ENCODE peak calls at places on chromosome 14, in six cellular contexts. One of them, this sample, is unnamed.

GRCh38 chr14:92877757-92878431 is 45.1 kb upstream of the CHGA start:
- DNase-seq in prostate gland: no peak
- DNase-seq in left ventricle myocardium inferior: peak
- DNase-seq in ovary: peak
- DNase-seq in ascending aorta: no peak
- DNase-seq in heart right ventricle: peak
- DNase-seq in this sample: no peak

GRCh38 chr14:22565391-22565945 is 23.6 kb downstream of the DAD1 start:
- DNase-seq in heart right ventricle: no peak
- DNase-seq in ascending aorta: no peak
- DNase-seq in prostate gland: no peak
- DNase-seq in left ventricle myocardium inferior: no peak
- DNase-seq in ovary: no peak
- DNase-seq in this sample: no peak

GRCh38 chr14:100872241-100872640 is 31.3 kb downstream of the RTL1 start:
- DNase-seq in ovary: no peak
- DNase-seq in heart right ventricle: no peak
- DNase-seq in ascending aorta: no peak
- DNase-seq in prostate gland: no peak
- DNase-seq in left ventricle myocardium inferior: no peak
- DNase-seq in this sample: no peak

GRCh38 chr14:100219126-100219785 is 19.7 kb upstream of the YY1 start:
- DNase-seq in ascending aorta: no peak
- DNase-seq in ovary: no peak
- DNase-seq in left ventricle myocardium inferior: no peak
- DNase-seq in prostate gland: no peak
- DNase-seq in heart right ventricle: no peak
- DNase-seq in this sample: no peak

GRCh38 chr14:60981626-60982455 is 796 bp downstream of the SLC38A6 start:
- DNase-seq in ascending aorta: no peak
- DNase-seq in prostate gland: no peak
- DNase-seq in left ventricle myocardium inferior: no peak
- DNase-seq in heart right ventricle: no peak
- DNase-seq in ovary: no peak
- DNase-seq in this sample: no peak

GRCh38 chr14:61894452-61895077 is 132.3 kb downstream of the SNAPC1 start:
- DNase-seq in heart right ventricle: peak
- DNase-seq in ovary: no peak
- DNase-seq in ascending aorta: no peak
- DNase-seq in prostate gland: peak
- DNase-seq in left ventricle myocardium inferior: peak
- DNase-seq in this sample: peak

GRCh38 chr14:70635971-70636595 is 5.6 kb upstream of the TTC9 start:
- DNase-seq in left ventricle myocardium inferior: no peak
- DNase-seq in ascending aorta: no peak
- DNase-seq in ovary: no peak
- DNase-seq in prostate gland: no peak
- DNase-seq in heart right ventricle: no peak
- DNase-seq in this sample: no peak

GRCh38 chr14:87824261-87824660 is 168.7 kb downstream of the GALC start:
- DNase-seq in prostate gland: no peak
- DNase-seq in left ventricle myocardium inferior: no peak
- DNase-seq in heart right ventricle: no peak
- DNase-seq in ovary: no peak
- DNase-seq in ascending aorta: no peak
- DNase-seq in this sample: no peak

GRCh38 chr14:101230161-101230850 is 326.8 kb upstream of the RTL1 start:
- DNase-seq in left ventricle myocardium inferior: no peak
- DNase-seq in heart right ventricle: no peak
- DNase-seq in ascending aorta: no peak
- DNase-seq in prostate gland: no peak
- DNase-seq in ovary: peak
- DNase-seq in this sample: no peak

GRCh38 chr14:99136401-99136800 is 135.6 kb downstream of the BCL11B start:
- DNase-seq in ovary: no peak
- DNase-seq in ascending aorta: no peak
- DNase-seq in left ventricle myocardium inferior: no peak
- DNase-seq in prostate gland: no peak
- DNase-seq in heart right ventricle: no peak
- DNase-seq in this sample: no peak

GRCh38 chr14:55336161-55336560 is 64.9 kb downstream of the FBXO34 start:
- DNase-seq in ascending aorta: no peak
- DNase-seq in ovary: no peak
- DNase-seq in heart right ventricle: no peak
- DNase-seq in left ventricle myocardium inferior: no peak
- DNase-seq in prostate gland: no peak
- DNase-seq in this sample: no peak

GRCh38 chr14:39739796-39740195 is 307.6 kb upstream of the FBXO33 start:
- DNase-seq in prostate gland: no peak
- DNase-seq in ascending aorta: peak
- DNase-seq in ovary: no peak
- DNase-seq in left ventricle myocardium inferior: peak
- DNase-seq in heart right ventricle: peak
- DNase-seq in this sample: no peak

GRCh38 chr14:75609606-75610476 is 31.4 kb downstream of the FLVCR2 start:
- DNase-seq in ovary: peak
- DNase-seq in heart right ventricle: no peak
- DNase-seq in left ventricle myocardium inferior: no peak
- DNase-seq in ascending aorta: no peak
- DNase-seq in prostate gland: no peak
- DNase-seq in this sample: no peak

GRCh38 chr14:54186821-54187365 is 209.9 kb upstream of the CDKN3 start:
- DNase-seq in ascending aorta: no peak
- DNase-seq in prostate gland: no peak
- DNase-seq in left ventricle myocardium inferior: no peak
- DNase-seq in ovary: no peak
- DNase-seq in heart right ventricle: no peak
- DNase-seq in this sample: no peak

GRCh38 chr14:23414906-23415820 is 7.1 kb upstream of the MYH6 start:
- DNase-seq in left ventricle myocardium inferior: no peak
- DNase-seq in prostate gland: no peak
- DNase-seq in ovary: no peak
- DNase-seq in ascending aorta: no peak
- DNase-seq in heart right ventricle: no peak
- DNase-seq in this sample: no peak

GRCh38 chr14:70254476-70254961 is 65.8 kb upstream of the SLC8A3 start:
- DNase-seq in left ventricle myocardium inferior: no peak
- DNase-seq in ovary: peak
- DNase-seq in heart right ventricle: peak
- DNase-seq in prostate gland: peak
- DNase-seq in ascending aorta: no peak
- DNase-seq in this sample: peak

GRCh38 chr14:91264151-91265150 is 19.9 kb upstream of the GPR68 start:
- DNase-seq in ovary: no peak
- DNase-seq in heart right ventricle: peak
- DNase-seq in left ventricle myocardium inferior: peak
- DNase-seq in ascending aorta: no peak
- DNase-seq in prostate gland: no peak
- DNase-seq in this sample: no peak

GRCh38 chr14:82488473-82488872 is 954.8 kb upstream of the SEL1L start:
- DNase-seq in ascending aorta: no peak
- DNase-seq in left ventricle myocardium inferior: no peak
- DNase-seq in ovary: no peak
- DNase-seq in prostate gland: no peak
- DNase-seq in heart right ventricle: no peak
- DNase-seq in this sample: no peak

GRCh38 chr14:91067186-91067585 is 6.7 kb upstream of the RPS6KA5 start:
- DNase-seq in prostate gland: no peak
- DNase-seq in left ventricle myocardium inferior: no peak
- DNase-seq in heart right ventricle: no peak
- DNase-seq in ascending aorta: no peak
- DNase-seq in ovary: no peak
- DNase-seq in this sample: no peak

GRCh38 chr14:25178255-25178654 is 128.3 kb upstream of the STXBP6 start:
- DNase-seq in heart right ventricle: no peak
- DNase-seq in prostate gland: no peak
- DNase-seq in ovary: no peak
- DNase-seq in ascending aorta: no peak
- DNase-seq in left ventricle myocardium inferior: no peak
- DNase-seq in this sample: no peak

GRCh38 chr14:82694820-82695219 is 1161.2 kb upstream of the SEL1L start:
- DNase-seq in prostate gland: no peak
- DNase-seq in left ventricle myocardium inferior: no peak
- DNase-seq in ovary: no peak
- DNase-seq in ascending aorta: no peak
- DNase-seq in heart right ventricle: no peak
- DNase-seq in this sample: no peak

GRCh38 chr14:71138236-71139057 is 231.2 kb downstream of the PCNX1 start:
- DNase-seq in left ventricle myocardium inferior: no peak
- DNase-seq in ovary: no peak
- DNase-seq in prostate gland: no peak
- DNase-seq in ascending aorta: no peak
- DNase-seq in heart right ventricle: no peak
- DNase-seq in this sample: no peak

GRCh38 chr14:22251090-22251489 is 337.9 kb downstream of the DAD1 start:
- DNase-seq in left ventricle myocardium inferior: no peak
- DNase-seq in heart right ventricle: no peak
- DNase-seq in prostate gland: no peak
- DNase-seq in ascending aorta: no peak
- DNase-seq in ovary: no peak
- DNase-seq in this sample: no peak

GRCh38 chr14:21999400-21999799 is 325.8 kb upstream of the OR4E1 start:
- DNase-seq in ovary: no peak
- DNase-seq in ascending aorta: no peak
- DNase-seq in left ventricle myocardium inferior: no peak
- DNase-seq in prostate gland: no peak
- DNase-seq in heart right ventricle: no peak
- DNase-seq in this sample: no peak

GRCh38 chr14:101121399-101122113 is 218.0 kb upstream of the RTL1 start:
- DNase-seq in left ventricle myocardium inferior: no peak
- DNase-seq in prostate gland: peak
- DNase-seq in heart right ventricle: no peak
- DNase-seq in ovary: no peak
- DNase-seq in ascending aorta: no peak
- DNase-seq in this sample: peak

GRCh38 chr14:70289138-70289537 is 70.3 kb downstream of the COX16 start:
- DNase-seq in ovary: no peak
- DNase-seq in heart right ventricle: no peak
- DNase-seq in prostate gland: no peak
- DNase-seq in left ventricle myocardium inferior: no peak
- DNase-seq in ascending aorta: no peak
- DNase-seq in this sample: no peak

GRCh38 chr14:67957925-67958324 is 138.3 kb downstream of the RAD51B start:
- DNase-seq in heart right ventricle: no peak
- DNase-seq in ovary: no peak
- DNase-seq in left ventricle myocardium inferior: no peak
- DNase-seq in prostate gland: no peak
- DNase-seq in ascending aorta: no peak
- DNase-seq in this sample: no peak
- H3K27ac ChIP-seq in heart right ventricle: no peak
- H3K27ac ChIP-seq in ovary: no peak
- H3K27ac ChIP-seq in left ventricle myocardium inferior: no peak
- H3K27ac ChIP-seq in prostate gland: no peak
- H3K27ac ChIP-seq in ascending aorta: no peak
- H3K27ac ChIP-seq in this sample: no peak

GRCh38 chr14:34693228-34693939 is 21.0 kb downstream of the CFL2 start:
- DNase-seq in heart right ventricle: no peak
- DNase-seq in left ventricle myocardium inferior: peak
- DNase-seq in ascending aorta: no peak
- DNase-seq in ovary: peak
- DNase-seq in prostate gland: no peak
- DNase-seq in this sample: peak
- H3K27ac ChIP-seq in heart right ventricle: no peak
- H3K27ac ChIP-seq in left ventricle myocardium inferior: no peak
- H3K27ac ChIP-seq in ascending aorta: no peak
- H3K27ac ChIP-seq in ovary: no peak
- H3K27ac ChIP-seq in prostate gland: peak
- H3K27ac ChIP-seq in this sample: peak

GRCh38 chr14:103501041-103501870 is 21.4 kb downstream of the CKB start:
- DNase-seq in ovary: no peak
- DNase-seq in left ventricle myocardium inferior: no peak
- DNase-seq in heart right ventricle: no peak
- DNase-seq in ascending aorta: no peak
- DNase-seq in prostate gland: no peak
- DNase-seq in this sample: no peak
- H3K27ac ChIP-seq in ovary: no peak
- H3K27ac ChIP-seq in left ventricle myocardium inferior: peak
- H3K27ac ChIP-seq in heart right ventricle: no peak
- H3K27ac ChIP-seq in ascending aorta: no peak
- H3K27ac ChIP-seq in prostate gland: peak
- H3K27ac ChIP-seq in this sample: peak

DNA sequence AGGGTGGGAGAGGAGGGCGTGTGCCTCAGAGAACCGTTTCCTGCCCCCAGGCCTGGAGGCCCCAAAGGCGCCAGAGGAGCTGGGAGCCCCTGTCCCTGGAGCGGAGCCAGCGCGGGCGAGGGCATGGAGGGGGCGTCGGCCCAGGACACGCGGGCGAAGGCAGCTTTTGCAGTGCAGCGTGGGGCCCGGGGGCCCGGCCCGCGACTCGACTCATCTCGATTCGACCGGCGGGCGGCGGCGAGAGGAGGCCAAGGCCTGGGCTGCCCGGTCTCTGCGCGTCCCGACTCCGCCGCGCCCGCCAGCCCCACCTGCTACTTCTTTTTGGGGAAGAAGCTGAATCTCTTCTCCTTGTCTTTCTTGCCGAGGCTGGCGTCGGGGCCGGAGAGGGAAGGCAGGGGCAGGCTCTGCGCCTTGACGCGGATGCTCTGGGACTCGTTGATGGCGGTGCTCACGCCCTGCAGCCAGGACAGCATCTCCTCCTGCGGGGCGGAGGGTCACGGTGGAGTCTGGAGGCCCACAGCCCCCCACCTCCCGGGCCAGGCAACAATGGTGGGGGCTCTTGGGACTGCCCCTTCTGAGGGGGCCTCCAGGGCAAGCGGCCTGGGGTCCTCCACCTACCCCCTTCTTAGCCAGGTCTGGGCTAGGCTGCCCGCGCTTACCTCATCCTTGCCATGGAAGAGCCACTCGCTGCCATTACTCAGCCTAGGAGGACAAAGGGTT is 44.9 kb downstream of the PLEKHG3 start:
- DNase-seq in prostate gland: no peak
- DNase-seq in heart right ventricle: no peak
- DNase-seq in left ventricle myocardium inferior: no peak
- DNase-seq in ovary: no peak
- DNase-seq in ascending aorta: no peak
- DNase-seq in this sample: no peak
- H3K27ac ChIP-seq in prostate gland: no peak
- H3K27ac ChIP-seq in heart right ventricle: no peak
- H3K27ac ChIP-seq in left ventricle myocardium inferior: no peak
- H3K27ac ChIP-seq in ovary: no peak
- H3K27ac ChIP-seq in ascending aorta: peak
- H3K27ac ChIP-seq in this sample: peak

DNA sequence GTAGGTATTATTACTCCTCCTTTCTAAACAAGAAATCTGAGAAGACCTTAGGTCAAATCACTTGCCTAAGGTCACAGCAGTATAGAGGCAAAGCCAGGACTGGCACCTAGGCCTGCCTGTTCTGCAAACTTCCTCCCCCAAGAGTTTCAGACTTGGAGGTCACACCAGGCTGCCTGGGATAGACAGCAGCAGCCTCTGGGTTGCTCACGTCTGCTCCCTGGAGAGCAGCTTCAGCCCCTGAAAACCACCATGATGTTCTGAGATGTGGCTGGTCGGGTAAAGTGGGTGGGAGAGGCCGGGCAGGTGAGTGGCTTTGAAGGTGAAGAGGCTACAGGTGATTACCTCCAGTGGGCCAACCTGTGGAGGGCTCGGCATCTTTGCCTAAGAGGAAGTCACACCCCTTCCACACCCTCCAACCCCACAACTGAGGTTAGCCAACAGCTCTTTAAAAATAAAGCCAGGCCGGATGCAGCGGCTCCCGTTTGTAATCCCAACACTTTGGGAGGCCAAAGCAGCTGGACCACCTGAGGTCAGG is 37.0 kb upstream of the PNMA1 start:
- DNase-seq in ovary: no peak
- DNase-seq in prostate gland: no peak
- DNase-seq in left ventricle myocardium inferior: no peak
- DNase-seq in heart right ventricle: no peak
- DNase-seq in ascending aorta: no peak
- DNase-seq in this sample: no peak
- H3K27ac ChIP-seq in ovary: peak
- H3K27ac ChIP-seq in prostate gland: peak
- H3K27ac ChIP-seq in left ventricle myocardium inferior: peak
- H3K27ac ChIP-seq in heart right ventricle: peak
- H3K27ac ChIP-seq in ascending aorta: peak
- H3K27ac ChIP-seq in this sample: peak

This sample was measured in dorsolateral prefrontal cortex.